ENCODE peak calls at places on chromosomes 1 and 21, in seven cellular contexts. One of them, this sample, is unnamed.

GRCh38 chr1:246602194-246602593 is 35.9 kb downstream of the CNST start:
- DNase-seq in suprapubic skin: no peak
- DNase-seq in CD8-positive, alpha-beta T cell: no peak
- DNase-seq in mesendoderm: no peak
- DNase-seq in aorta: no peak
- DNase-seq in left lung: no peak
- DNase-seq in psoas muscle: no peak
- DNase-seq in this sample: no peak

GRCh38 chr21:25878334-25878733 is 143.6 kb downstream of the GABPA start:
- DNase-seq in suprapubic skin: no peak
- DNase-seq in psoas muscle: no peak
- DNase-seq in mesendoderm: peak; percentile 54
- DNase-seq in aorta: no peak
- DNase-seq in CD8-positive, alpha-beta T cell: no peak
- DNase-seq in left lung: no peak
- DNase-seq in this sample: no peak

GRCh38 chr21:39453571-39454179 is 1.9 kb downstream of the SH3BGR start:
- DNase-seq in left lung: no peak
- DNase-seq in aorta: no peak
- DNase-seq in suprapubic skin: no peak
- DNase-seq in CD8-positive, alpha-beta T cell: no peak
- DNase-seq in psoas muscle: no peak
- DNase-seq in mesendoderm: no peak
- DNase-seq in this sample: no peak

GRCh38 chr21:42499430-42500106 is 3.5 kb upstream of the RSPH1 start:
- DNase-seq in suprapubic skin: no peak
- DNase-seq in psoas muscle: no peak
- DNase-seq in CD8-positive, alpha-beta T cell: no peak
- DNase-seq in mesendoderm: peak; percentile 75
- DNase-seq in left lung: no peak
- DNase-seq in aorta: no peak
- DNase-seq in this sample: no peak

GRCh38 chr21:31293986-31294385 is 50.1 kb downstream of the TIAM1 start:
- DNase-seq in CD8-positive, alpha-beta T cell: no peak
- DNase-seq in aorta: no peak
- DNase-seq in suprapubic skin: no peak
- DNase-seq in psoas muscle: no peak
- DNase-seq in mesendoderm: peak; percentile 70
- DNase-seq in left lung: no peak
- DNase-seq in this sample: no peak

GRCh38 chr1:110328274-110328673 is 10.9 kb upstream of the RBM15 start:
- DNase-seq in psoas muscle: no peak
- DNase-seq in left lung: no peak
- DNase-seq in aorta: no peak
- DNase-seq in CD8-positive, alpha-beta T cell: no peak
- DNase-seq in mesendoderm: no peak
- DNase-seq in suprapubic skin: no peak
- DNase-seq in this sample: no peak

GRCh38 chr1:86517336-86517735 is 29.5 kb upstream of the CLCA4 start:
- DNase-seq in CD8-positive, alpha-beta T cell: no peak
- DNase-seq in aorta: no peak
- DNase-seq in mesendoderm: peak; percentile 93
- DNase-seq in left lung: no peak
- DNase-seq in psoas muscle: no peak
- DNase-seq in suprapubic skin: no peak
- DNase-seq in this sample: no peak

GRCh38 chr1:24803220-24803619 is 58.0 kb downstream of the CLIC4 start:
- DNase-seq in suprapubic skin: no peak
- DNase-seq in CD8-positive, alpha-beta T cell: no peak
- DNase-seq in mesendoderm: no peak
- DNase-seq in left lung: no peak
- DNase-seq in psoas muscle: no peak
- DNase-seq in aorta: no peak
- DNase-seq in this sample: no peak

GRCh38 chr1:9685833-9686232 is 34.3 kb downstream of the PIK3CD start:
- DNase-seq in mesendoderm: no peak
- DNase-seq in CD8-positive, alpha-beta T cell: no peak
- DNase-seq in psoas muscle: no peak
- DNase-seq in left lung: peak; percentile 6
- DNase-seq in aorta: no peak
- DNase-seq in suprapubic skin: no peak
- DNase-seq in this sample: no peak

GRCh38 chr1:108747128-108747827 is 804 bp downstream of the STXBP3 start:
- DNase-seq in left lung: peak; percentile 83
- DNase-seq in mesendoderm: peak; percentile 84
- DNase-seq in psoas muscle: peak; percentile 75
- DNase-seq in suprapubic skin: peak; percentile 89
- DNase-seq in CD8-positive, alpha-beta T cell: no peak
- DNase-seq in aorta: peak; percentile 88
- DNase-seq in this sample: peak; percentile 66

GRCh38 chr1:156624814-156625435 is 5.7 kb downstream of the HAPLN2 start:
- DNase-seq in suprapubic skin: no peak
- DNase-seq in aorta: no peak
- DNase-seq in psoas muscle: no peak
- DNase-seq in CD8-positive, alpha-beta T cell: no peak
- DNase-seq in left lung: peak; percentile 76
- DNase-seq in mesendoderm: no peak
- DNase-seq in this sample: peak; percentile 70
- H3K4me3 ChIP-seq in suprapubic skin: peak overlapping the region; percentile 42
- H3K4me3 ChIP-seq in aorta: no peak overlapping the region
- H3K4me3 ChIP-seq in psoas muscle: peak overlapping the region; percentile 60
- H3K4me3 ChIP-seq in CD8-positive, alpha-beta T cell: peak overlapping the region; percentile 46
- H3K4me3 ChIP-seq in left lung: peak overlapping the region; percentile 26
- H3K4me3 ChIP-seq in mesendoderm: no peak overlapping the region
- H3K4me3 ChIP-seq in this sample: no peak overlapping the region

DNA sequence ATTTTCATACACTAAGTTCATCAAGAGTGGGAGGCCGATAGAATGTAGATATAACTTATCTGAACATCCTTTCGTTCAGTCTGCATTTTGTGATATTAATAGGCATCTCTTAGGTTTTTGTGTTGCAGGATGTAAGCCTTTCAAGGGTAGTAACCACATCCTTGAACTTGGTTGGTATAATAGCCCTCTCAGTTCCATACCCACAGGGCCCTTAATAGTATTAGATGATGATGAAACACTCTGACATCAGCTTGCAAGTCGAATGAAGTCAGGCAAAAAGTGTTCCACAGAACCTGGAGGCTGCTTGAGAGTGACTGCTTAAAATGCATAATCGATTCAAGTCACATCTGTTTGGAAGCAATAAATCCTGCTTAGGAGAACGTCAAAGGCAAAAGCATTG is 415.7 kb upstream of the KAZN start:
- DNase-seq in left lung: no peak
- DNase-seq in mesendoderm: peak; percentile 19
- DNase-seq in suprapubic skin: no peak
- DNase-seq in CD8-positive, alpha-beta T cell: no peak
- DNase-seq in aorta: no peak
- DNase-seq in psoas muscle: no peak
- DNase-seq in this sample: no peak
- H3K4me1 ChIP-seq in left lung: no peaks in the 10 kb centered on the region
- H3K4me1 ChIP-seq in mesendoderm: no peaks in the 10 kb centered on the region
- H3K4me1 ChIP-seq in suprapubic skin: peaks cover 13% of the 10 kb centered on the region
- H3K4me1 ChIP-seq in CD8-positive, alpha-beta T cell: peaks cover 18% of the 10 kb centered on the region
- H3K4me1 ChIP-seq in aorta: no peaks in the 10 kb centered on the region
- H3K4me1 ChIP-seq in psoas muscle: no peaks in the 10 kb centered on the region
- H3K4me1 ChIP-seq in this sample: no peaks in the 10 kb centered on the region

GRCh38 chr1:34617717-34618116 is 137.1 kb upstream of the GJB5 start:
- DNase-seq in mesendoderm: no peak
- DNase-seq in left lung: no peak
- DNase-seq in CD8-positive, alpha-beta T cell: no peak
- DNase-seq in psoas muscle: no peak
- DNase-seq in suprapubic skin: no peak
- DNase-seq in aorta: no peak
- DNase-seq in this sample: no peak
- H3K27me3 ChIP-seq in mesendoderm: no peaks in the 10 kb centered on the region
- H3K27me3 ChIP-seq in left lung: no peaks in the 10 kb centered on the region
- H3K27me3 ChIP-seq in CD8-positive, alpha-beta T cell: no peaks in the 10 kb centered on the region
- H3K27me3 ChIP-seq in psoas muscle: no peaks in the 10 kb centered on the region
- H3K27me3 ChIP-seq in suprapubic skin: peaks cover 37% of the 10 kb centered on the region
- H3K27me3 ChIP-seq in aorta: no peaks in the 10 kb centered on the region
- H3K27me3 ChIP-seq in this sample: no peaks in the 10 kb centered on the region

GRCh38 chr1:27355683-27356082 is 11.1 kb downstream of the MAP3K6 start:
- DNase-seq in mesendoderm: no peak
- DNase-seq in suprapubic skin: no peak
- DNase-seq in psoas muscle: no peak
- DNase-seq in left lung: no peak
- DNase-seq in aorta: no peak
- DNase-seq in CD8-positive, alpha-beta T cell: no peak
- DNase-seq in this sample: no peak
- H3K4me3 ChIP-seq in mesendoderm: no peak overlapping the region
- H3K4me3 ChIP-seq in suprapubic skin: no peak overlapping the region
- H3K4me3 ChIP-seq in psoas muscle: no peak overlapping the region
- H3K4me3 ChIP-seq in left lung: no peak overlapping the region
- H3K4me3 ChIP-seq in aorta: no peak overlapping the region
- H3K4me3 ChIP-seq in CD8-positive, alpha-beta T cell: no peak overlapping the region
- H3K4me3 ChIP-seq in this sample: no peak overlapping the region

DNA sequence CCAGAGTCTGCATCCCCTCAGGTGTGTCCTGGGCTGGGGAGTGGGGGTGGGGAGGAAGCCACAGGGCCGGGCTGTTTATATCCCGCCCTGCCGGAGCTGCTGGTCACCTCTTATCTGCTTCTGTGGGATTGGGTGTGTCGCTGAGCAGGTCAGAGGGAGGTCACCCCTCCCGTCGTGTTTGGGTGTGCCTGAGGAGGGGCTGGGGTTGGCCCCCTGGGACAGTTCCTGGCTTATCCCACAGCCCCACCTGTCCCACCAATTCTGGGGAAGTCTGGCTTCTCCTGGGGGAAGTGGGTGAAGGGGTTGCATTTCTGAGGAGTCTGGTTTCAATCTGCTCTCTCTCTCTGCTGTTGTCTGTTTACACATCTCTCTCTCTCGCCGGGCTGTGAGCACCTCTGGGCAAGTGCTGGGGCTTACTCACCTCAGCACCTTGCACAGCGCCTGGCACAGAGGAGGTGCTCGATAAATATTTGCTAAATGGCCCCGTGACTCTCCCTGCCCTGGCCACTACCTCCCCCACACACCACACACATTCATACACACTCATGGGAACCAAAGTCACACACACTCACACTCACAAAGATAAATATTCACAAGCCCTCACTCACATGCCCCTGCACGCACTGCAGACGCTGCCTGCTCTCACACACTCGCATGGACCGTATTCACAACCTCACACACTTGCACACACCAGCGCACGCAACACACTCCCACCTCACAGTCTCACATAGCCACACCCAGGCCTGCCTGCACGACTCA is 8.3 kb downstream of the ELF3 start:
- DNase-seq in psoas muscle: no peak
- DNase-seq in aorta: no peak
- DNase-seq in CD8-positive, alpha-beta T cell: no peak
- DNase-seq in suprapubic skin: no peak
- DNase-seq in left lung: peak; percentile 83
- DNase-seq in mesendoderm: peak; percentile 43
- DNase-seq in this sample: peak; percentile 94
- H3K4me1 ChIP-seq in psoas muscle: no peaks in the 10 kb centered on the region
- H3K4me1 ChIP-seq in aorta: no peaks in the 10 kb centered on the region
- H3K4me1 ChIP-seq in CD8-positive, alpha-beta T cell: no peaks in the 10 kb centered on the region
- H3K4me1 ChIP-seq in suprapubic skin: peaks cover 18% of the 10 kb centered on the region
- H3K4me1 ChIP-seq in left lung: no peaks in the 10 kb centered on the region
- H3K4me1 ChIP-seq in mesendoderm: peaks cover 8% of the 10 kb centered on the region
- H3K4me1 ChIP-seq in this sample: peaks cover 35% of the 10 kb centered on the region

DNA sequence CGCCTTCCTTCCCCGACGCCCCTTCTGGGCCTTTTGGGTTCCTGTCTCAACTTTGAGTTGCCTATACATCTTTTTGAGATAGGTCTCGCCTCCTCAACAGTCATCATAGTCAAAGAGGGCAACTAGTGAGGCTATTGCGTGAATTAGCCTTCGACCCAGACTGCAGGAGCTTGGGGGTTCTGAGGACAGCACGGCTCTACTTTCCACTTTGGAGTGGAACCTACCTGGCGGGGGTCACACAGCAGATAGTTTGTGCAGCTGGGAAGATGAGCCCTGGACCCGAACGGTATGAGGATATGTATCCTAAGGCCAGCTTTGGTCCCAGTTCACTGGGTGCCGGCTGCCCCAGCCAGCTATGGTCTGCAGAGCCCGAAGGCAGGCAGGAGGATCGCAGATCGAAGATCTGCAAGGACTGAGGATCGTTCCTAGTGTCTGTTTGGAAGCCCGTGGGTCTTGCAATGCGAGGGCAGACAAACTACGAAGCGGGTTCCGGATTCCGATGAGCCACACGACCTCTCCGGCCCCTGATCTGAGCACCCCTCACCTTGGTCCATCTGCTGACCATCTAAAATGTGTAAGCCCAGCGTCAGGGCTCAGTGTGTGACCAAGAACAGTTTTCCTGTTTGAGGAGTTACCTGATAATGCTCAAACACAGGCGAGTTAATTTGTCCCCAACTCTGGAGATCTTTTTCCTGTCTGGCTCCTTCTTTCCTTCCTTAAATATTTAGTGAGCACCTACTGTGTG is 8.2 kb downstream of the FOXD2 start:
- DNase-seq in mesendoderm: no peak
- DNase-seq in CD8-positive, alpha-beta T cell: no peak
- DNase-seq in left lung: no peak
- DNase-seq in suprapubic skin: no peak
- DNase-seq in aorta: no peak
- DNase-seq in psoas muscle: no peak
- DNase-seq in this sample: no peak
- H3K27me3 ChIP-seq in mesendoderm: peaks cover 88% of the 10 kb centered on the region
- H3K27me3 ChIP-seq in CD8-positive, alpha-beta T cell: peaks cover 86% of the 10 kb centered on the region
- H3K27me3 ChIP-seq in left lung: peaks cover 84% of the 10 kb centered on the region
- H3K27me3 ChIP-seq in suprapubic skin: peaks cover 99% of the 10 kb centered on the region
- H3K27me3 ChIP-seq in aorta: no peaks in the 10 kb centered on the region
- H3K27me3 ChIP-seq in psoas muscle: peaks cover 56% of the 10 kb centered on the region
- H3K27me3 ChIP-seq in this sample: peaks cover 4% of the 10 kb centered on the region

This sample was measured in pancreas.